ENCODE peak calls at places on chromosomes 16 and 17, in seven cellular contexts. V is A549, H is WTC11, T is HCT116, O is K562, E is endothelial cell of umbilical vein, N is GM12878. G is an unnamed sample.

GRCh38 chr16:84423416-84423837 is 55.1 kb downstream of the ATP2C2 start:
- DNase-seq in N (peak), H (no peak), E (peak), T (peak), V (peak), O (peak), G (peak)

GRCh38 chr16:5982979-5983378 is 885.4 kb upstream of the EEF2KMT start:
- DNase-seq in T (no peak), E (no peak), N (no peak), H (no peak), V (no peak), O (no peak), G (no peak)

GRCh38 chr16:64864232-64864803 is 257.5 kb downstream of the CDH11 start:
- DNase-seq in V (no peak), E (no peak), H (no peak), O (no peak), N (no peak), T (no peak), G (no peak)

GRCh38 chr17:31390426-31390747 is 1.1 kb upstream of the RAB11FIP4 start:
- DNase-seq in V (no peak), H (no peak), O (no peak), E (no peak), T (no peak), N (no peak), G (no peak)

GRCh38 chr17:3534881-3535252 is 22.7 kb downstream of the TRPV3 start:
- DNase-seq in E (no peak), N (no peak), O (no peak), V (peak), T (peak), H (peak), G (no peak)

GRCh38 chr17:30992551-30992950 is 21.7 kb downstream of the RNF135 start:
- DNase-seq in V (no peak), H (no peak), N (no peak), T (no peak), O (no peak), E (no peak), G (no peak)

GRCh38 chr17:77644981-77645380 is 313.5 kb upstream of the TNRC6C start:
- DNase-seq in N (no peak), O (no peak), H (peak), T (no peak), E (no peak), V (no peak), G (peak)

GRCh38 chr17:9635340-9635739 is 10.0 kb upstream of the USP43 start:
- DNase-seq in N (no peak), E (no peak), H (no peak), V (no peak), O (no peak), T (no peak), G (no peak)

GRCh38 chr16:10938844-10939648 is 3.2 kb downstream of the DEXI start:
- DNase-seq in V (no peak), E (no peak), H (no peak), O (no peak), N (no peak), T (no peak), G (no peak)

GRCh38 chr17:49361902-49362722 is at the start of gene ZNF652:
- DNase-seq in E (peak), V (peak), N (peak), T (peak), O (peak), H (peak), G (peak)

GRCh38 chr17:81258292-81258691 is 19.2 kb downstream of the NDUFAF8 start:
- DNase-seq in H (peak), T (no peak), V (no peak), N (no peak), O (no peak), E (no peak), G (no peak)

GRCh38 chr16:59633996-59634579 is 900.0 kb upstream of the GOT2 start:
- DNase-seq in H (no peak), T (no peak), O (no peak), N (no peak), V (peak), E (peak), G (no peak)

GRCh38 chr16:49749816-49750215 is 106.1 kb downstream of the ZNF423 start:
- DNase-seq in T (no peak), H (no peak), N (no peak), V (no peak), E (no peak), O (no peak), G (no peak)

GRCh38 chr17:74274060-74274702 is at the start of gene DNAI2:
- DNase-seq in V (no peak), T (no peak), N (no peak), O (peak), H (peak), E (no peak), G (peak)

GRCh38 chr17:76736349-76737081 is 616 bp downstream of the SRSF2 start:
- DNase-seq in V (peak), O (peak), T (no peak), H (peak), N (no peak), E (peak), G (peak)

GRCh38 chr16:85398050-85398451 is 215.1 kb upstream of the GSE1 start:
- DNase-seq in O (no peak), V (no peak), H (peak), N (no peak), T (no peak), E (no peak), G (no peak)

GRCh38 chr17:14320734-14321475 is 20.0 kb downstream of the HS3ST3B1 start:
- DNase-seq in V (no peak), H (no peak), N (no peak), T (no peak), E (no peak), O (no peak), G (no peak)

GRCh38 chr16:22372882-22373661 is 1.3 kb downstream of the CDR2 start:
- DNase-seq in N (no peak), H (no peak), O (no peak), V (no peak), T (no peak), E (peak), G (no peak)

GRCh38 chr17:69592692-69593350 is 178.3 kb downstream of the MAP2K6 start:
- DNase-seq in E (no peak), T (no peak), H (no peak), V (no peak), N (no peak), O (no peak), G (no peak)

GRCh38 chr17:74770498-74771318 is 5.4 kb downstream of the NAT9 start:
- DNase-seq in E (peak), O (peak), V (peak), N (no peak), H (peak), T (peak), G (peak)

GRCh38 chr17:18093616-18094408 is 6.1 kb downstream of the DRG2 start:
- DNase-seq in T (peak), N (no peak), O (no peak), V (peak), E (peak), H (peak), G (peak)

GRCh38 chr17:41424111-41424635 is at the start of gene KRT37:
- DNase-seq in T (no peak), O (no peak), H (no peak), V (no peak), N (no peak), E (no peak), G (no peak)

GRCh38 chr16:49472598-49472997 is 99.0 kb downstream of the C16orf78 start:
- DNase-seq in E (no peak), H (no peak), O (no peak), N (no peak), V (no peak), T (no peak), G (no peak)

GRCh38 chr16:67883872-67884261 is 818 bp upstream of the NRN1L start:
- DNase-seq in T (peak), V (peak), H (peak), N (no peak), O (peak), E (peak), G (peak)

GRCh38 chr17:30378797-30379302 is at the start of gene CPD:
- DNase-seq in T (peak), H (peak), E (peak), O (peak), N (peak), V (peak), G (peak)

GRCh38 chr17:1755252-1755992 is 6.4 kb upstream of the SERPINF1 start:
- DNase-seq in N (no peak), V (no peak), H (no peak), E (no peak), O (no peak), T (no peak), G (no peak)

GRCh38 chr17:11330871-11331270 is 89.9 kb downstream of the SHISA6 start:
- DNase-seq in V (no peak), T (no peak), O (no peak), H (peak), N (no peak), E (no peak), G (no peak)

GRCh38 chr17:18129041-18129502 is 20.5 kb downstream of the MYO15A start:
- DNase-seq in E (peak), V (peak), N (no peak), T (no peak), O (no peak), H (no peak), G (no peak)

GRCh38 chr17:43694081-43694870 is 32.6 kb upstream of the MEOX1 start:
- DNase-seq in T (peak), H (peak), O (peak), E (peak), N (no peak), V (peak), G (peak)

GRCh38 chr16:85428899-85429775 is 184.0 kb upstream of the GSE1 start:
- DNase-seq in N (no peak), H (peak), T (no peak), O (no peak), V (no peak), E (no peak), G (no peak)

GRCh38 chr17:83160443-83161297 is 81.3 kb downstream of the METRNL start:
- DNase-seq in N (no peak), O (no peak), E (no peak), V (no peak), T (no peak), H (no peak), G (no peak)

GRCh38 chr16:68028996-68029395 is 5.9 kb downstream of the DUS2 start:
- DNase-seq in T (no peak), V (no peak), O (no peak), H (no peak), N (no peak), E (no peak), G (no peak)

GRCh38 chr16:62194828-62195227 is 158.6 kb upstream of the CDH8 start:
- DNase-seq in V (no peak), T (no peak), E (no peak), N (no peak), O (no peak), H (no peak), G (peak)

DNA sequence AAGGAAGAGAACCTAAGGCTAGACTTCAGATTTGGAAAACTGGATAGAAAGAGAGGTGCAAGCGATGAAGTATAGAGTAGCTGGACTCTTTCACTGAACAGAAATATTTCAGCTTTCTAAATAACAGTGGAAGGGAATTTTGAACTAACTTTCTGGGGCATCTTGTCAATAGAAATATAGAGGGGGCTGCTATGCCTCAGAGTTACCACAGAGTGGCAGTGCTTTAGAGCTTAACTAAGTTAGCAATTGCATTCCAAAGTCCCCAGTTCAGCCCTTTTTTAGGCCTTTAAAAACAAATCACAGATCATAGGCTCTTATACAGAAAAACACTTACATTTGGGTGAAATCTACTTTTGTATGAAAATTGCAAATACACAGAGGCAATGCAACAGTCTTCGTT is 154.2 kb upstream of the CDH8 start:
- DNase-seq in H (no peak), E (no peak), V (peak), N (no peak), O (peak), T (no peak), G (peak)
- TF ChIP-seq CTCF in H (peak), E (no peak), V (peak), N (peak), O (no peak), T (no peak), G (peak)

GRCh38 chr17:63578769-63579111 is 22.0 kb upstream of the TACO1 start:
- DNase-seq in N (no peak), E (no peak), H (no peak), V (no peak), T (no peak), O (no peak), G (no peak)

GRCh38 chr17:63578027-63578768 is 22.5 kb upstream of the TACO1 start:
- DNase-seq in O (no peak), H (no peak), V (no peak), N (no peak), E (no peak), T (no peak), G (no peak)

GRCh38 chr17:63573634-63574033 is 23.4 kb downstream of the DCAF7 start:
- DNase-seq in N (no peak), E (no peak), T (no peak), V (peak), O (peak), H (peak), G (no peak)

DNA sequence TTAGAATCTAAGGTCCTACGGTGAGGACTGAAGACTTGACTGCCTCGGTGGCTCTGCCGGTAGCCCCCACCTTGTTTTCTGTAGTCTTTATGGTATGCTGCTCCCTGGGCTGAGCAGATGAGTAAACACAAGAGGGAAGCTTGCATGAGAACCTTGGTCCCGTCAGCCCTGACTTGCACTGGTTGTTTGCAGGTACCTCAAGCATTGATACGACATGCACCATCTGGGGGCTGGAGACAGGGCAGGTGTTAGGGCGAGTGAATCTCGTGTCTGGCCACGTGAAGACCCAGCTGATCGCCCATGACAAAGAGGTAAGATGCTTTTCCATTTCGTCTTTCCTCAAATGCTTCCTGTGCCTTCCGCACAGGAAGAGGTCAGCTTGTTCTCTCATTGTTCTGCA is 21.1 kb upstream of the TACO1 start:
- DNase-seq in N (no peak), T (no peak), E (peak), V (no peak), H (no peak), O (no peak), G (no peak)
- TF ChIP-seq MAX in N (no peak), T (no peak), E (peak), V (no peak), H (no peak), O (no peak), G (no peak)

GRCh38 chr17:64622931-64623654 is 39.0 kb downstream of the SMURF2 start:
- DNase-seq in E (peak), O (no peak), N (no peak), H (no peak), T (peak), V (peak), G (no peak)
- TF ChIP-seq CTCF in E (no peak), O (no peak), N (no peak), H (no peak), T (no peak), V (no peak), G (no peak)

DNA sequence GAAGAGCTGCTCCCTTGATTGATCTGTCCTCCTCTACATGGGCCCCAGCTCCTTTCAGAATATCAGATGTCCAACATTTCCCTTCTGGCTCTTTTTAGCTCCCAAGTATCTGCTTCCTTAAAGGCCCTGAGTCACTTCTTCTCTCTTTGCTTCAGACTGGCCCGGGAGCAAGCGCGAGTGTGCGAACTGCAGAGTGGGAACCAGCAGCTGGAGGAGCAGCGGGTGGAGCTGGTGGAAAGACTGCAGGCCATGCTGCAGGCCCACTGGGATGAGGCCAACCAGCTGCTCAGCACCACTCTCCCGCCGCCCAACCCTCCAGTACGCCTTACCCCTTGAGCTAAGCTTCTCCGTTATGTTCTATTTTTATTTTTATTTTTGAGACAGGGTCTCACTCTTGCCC is 12.3 kb downstream of the CNTROB start:
- DNase-seq in H (no peak), V (no peak), E (no peak), O (no peak), N (no peak), T (no peak), G (no peak)
- TF ChIP-seq MAX in H (no peak), V (no peak), E (no peak), O (no peak), N (no peak), T (no peak), G (no peak)

GRCh38 chr16:87297918-87298631 is 19.1 kb downstream of the C16orf95 start:
- DNase-seq in T (no peak), H (peak), N (no peak), E (peak), V (no peak), O (peak), G (peak)
- TF ChIP-seq CTCF in T (peak), H (peak), N (peak), E (peak), V (peak), O (peak), G (peak)

GRCh38 chr16:79707867-79708266 is 107.3 kb upstream of the MAF start:
- DNase-seq in E (no peak), H (no peak), N (no peak), V (no peak), O (no peak), T (no peak), G (no peak)
- TF ChIP-seq MAX in E (no peak), H (no peak), N (no peak), V (no peak), O (no peak), T (no peak), G (no peak)

DNA sequence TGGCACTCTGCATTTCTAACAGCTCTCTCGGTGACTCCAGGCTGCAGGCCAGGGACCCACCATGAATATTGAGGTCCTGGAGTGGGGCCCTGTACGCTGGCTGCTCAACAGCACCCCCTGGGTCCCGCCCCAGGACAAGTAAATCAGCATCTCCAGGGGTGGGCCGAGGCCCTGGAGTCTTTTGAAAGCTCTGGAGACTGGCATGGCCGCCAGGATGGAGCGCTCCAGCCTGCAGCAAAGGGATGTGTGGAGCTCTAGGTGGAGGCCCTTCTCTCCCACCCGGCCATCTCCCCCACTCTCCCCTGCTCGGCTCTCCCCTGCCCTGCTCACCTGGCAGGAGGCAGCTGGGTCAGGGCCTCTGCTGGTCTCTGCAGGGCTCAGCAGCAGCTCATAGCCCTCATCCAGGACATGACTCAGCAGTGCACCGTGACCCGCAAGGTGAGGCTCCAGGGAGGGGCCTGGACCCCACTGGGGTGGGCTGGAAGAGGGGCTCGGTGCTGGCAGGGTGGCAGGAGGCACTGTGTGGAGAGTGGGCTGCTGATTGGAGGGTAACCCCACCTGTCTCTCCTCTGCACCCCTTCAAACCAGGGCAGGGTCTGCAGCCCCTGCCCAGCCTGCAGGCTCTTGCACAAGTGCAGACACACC is 16.6 kb downstream of the SGSH start:
- DNase-seq in E (no peak), V (no peak), O (no peak), N (no peak), H (no peak), T (no peak), G (peak)
- TF ChIP-seq CTCF in E (no peak), V (no peak), O (no peak), N (no peak), H (no peak), T (peak), G (peak)

DNA sequence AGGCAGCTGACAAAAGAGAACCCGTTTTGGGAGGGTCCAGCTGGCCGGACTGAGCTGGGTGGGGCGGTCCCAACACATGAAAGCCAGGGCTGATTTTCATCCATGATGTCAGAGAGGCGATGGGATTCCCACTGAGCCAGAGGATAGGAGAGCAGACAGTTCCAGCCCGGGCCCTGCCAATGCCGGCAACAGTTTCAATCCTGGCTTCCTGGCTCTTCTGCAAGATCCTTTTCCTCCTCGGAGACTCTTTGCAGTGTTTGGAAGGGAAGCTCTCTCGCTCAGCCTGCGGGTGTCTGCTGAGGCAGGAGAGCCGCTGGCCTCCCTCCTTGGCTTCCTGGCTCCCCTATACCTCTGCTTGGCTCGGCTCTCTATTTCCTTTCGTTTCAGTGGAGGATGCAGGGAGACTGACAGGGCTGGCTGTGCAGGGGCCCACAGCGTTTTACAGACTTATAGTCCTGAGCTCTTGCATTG is 145.5 kb upstream of the SOX9 start:
- DNase-seq in H (no peak), V (no peak), O (no peak), N (no peak), T (no peak), E (no peak), G (no peak)
- TF ChIP-seq MAX in H (no peak), V (no peak), O (no peak), N (no peak), T (no peak), E (no peak), G (no peak)

GRCh38 chr17:32609085-32609484 is 122.3 kb downstream of the CDK5R1 start:
- DNase-seq in H (no peak), T (peak), E (no peak), O (no peak), V (peak), N (peak), G (peak)
- TF ChIP-seq CTCF in H (no peak), T (peak), E (no peak), O (peak), V (peak), N (peak), G (peak)

G was measured in NB4.